ENCODE peak calls at places on chromosomes 1 and 21, in seven cellular contexts. X is psoas muscle; V is brain microvascular endothelial cell; M is CD4-positive, CD25-positive, alpha-beta regulatory T cell; Q is fibroblast of lung; L is vagina; N is GM23338. K is an unnamed sample.

GRCh38 chr1:243433737-243434370 is 178.0 kb downstream of the SDCCAG8 start:
- DNase-seq in V (peak), N (no peak), M (no peak), L (no peak), X (no peak), Q (peak), K (peak)

GRCh38 chr1:8604041-8604942 is 213.1 kb downstream of the RERE start:
- DNase-seq in X (no peak), Q (no peak), L (no peak), M (peak), N (no peak), V (no peak), K (no peak)

GRCh38 chr1:38347446-38348175 is 301.0 kb upstream of the POU3F1 start:
- DNase-seq in Q (no peak), M (no peak), N (no peak), V (no peak), X (no peak), L (no peak), K (no peak)

GRCh38 chr1:100340494-100340893 is 11.8 kb upstream of the CDC14A start:
- DNase-seq in X (no peak), N (no peak), Q (no peak), L (no peak), V (no peak), M (no peak), K (no peak)

GRCh38 chr21:44552681-44553080 is 1.4 kb upstream of the KRTAP10-2 start:
- DNase-seq in L (peak), V (no peak), M (no peak), X (no peak), N (no peak), Q (no peak), K (no peak)

GRCh38 chr1:161725888-161726630 is 4.7 kb downstream of the FCRLB start:
- DNase-seq in N (peak), V (peak), Q (peak), X (peak), M (peak), L (no peak), K (peak)

GRCh38 chr1:156789621-156790318 is 22.4 kb downstream of the PRCC start:
- DNase-seq in X (no peak), N (no peak), Q (no peak), M (no peak), V (no peak), L (no peak), K (no peak)

GRCh38 chr1:155940531-155940992 is 876 bp upstream of the RXFP4 start:
- DNase-seq in L (no peak), N (no peak), M (no peak), Q (peak), V (no peak), X (no peak), K (peak)

GRCh38 chr21:31366825-31367224 is 22.8 kb upstream of the TIAM1 start:
- DNase-seq in M (no peak), X (no peak), Q (peak), L (no peak), N (no peak), V (peak), K (peak)

GRCh38 chr1:209045326-209046057 is 538.0 kb upstream of the CAMK1G start:
- DNase-seq in Q (no peak), M (no peak), V (no peak), L (no peak), X (no peak), N (no peak), K (peak)

GRCh38 chr1:163365186-163365585 is 43.4 kb downstream of the NUF2 start:
- DNase-seq in V (no peak), X (no peak), M (no peak), N (no peak), L (no peak), Q (no peak), K (no peak)

DNA sequence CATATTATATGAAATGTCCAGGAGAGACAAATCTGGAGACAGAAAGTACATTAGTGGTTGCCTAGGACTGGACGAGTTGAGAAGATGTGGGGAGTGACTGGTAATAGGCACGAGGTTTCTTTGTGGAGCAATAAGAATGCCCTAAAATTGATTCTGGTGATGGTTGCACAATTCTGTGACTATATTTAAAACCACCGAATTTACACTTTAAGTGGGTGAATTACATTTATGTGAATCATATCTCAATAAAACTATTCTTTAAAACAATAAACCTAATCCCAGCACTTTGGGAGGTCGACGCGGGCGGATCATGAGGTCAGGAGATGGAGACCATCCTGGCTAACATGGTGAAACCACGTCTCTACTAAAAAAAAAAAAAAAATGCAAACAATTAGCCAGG is 63.1 kb downstream of the ZNF281 start:
- DNase-seq in N (no peak), X (no peak), L (no peak), Q (peak), V (no peak), M (no peak), K (no peak)
- H3K4me3 ChIP-seq in N (no peak), X (no peak), L (no peak), Q (no peak), V (no peak), M (no peak), K (no peak)

GRCh38 chr1:75567212-75567611 is 43.7 kb downstream of the SLC44A5 start:
- DNase-seq in N (no peak), L (no peak), X (no peak), V (no peak), Q (no peak), M (no peak), K (no peak)
- H3K4me3 ChIP-seq in N (no peak), L (no peak), X (no peak), V (no peak), Q (no peak), M (no peak), K (no peak)

GRCh38 chr1:119380983-119381662 is 12.5 kb downstream of the HAO2 start:
- DNase-seq in N (no peak), X (no peak), L (peak), M (no peak), V (no peak), Q (no peak), K (no peak)
- H3K4me3 ChIP-seq in N (no peak), X (no peak), L (no peak), M (no peak), V (no peak), Q (no peak), K (no peak)

GRCh38 chr1:180939072-180939705 is 26.5 kb downstream of the KIAA1614 start:
- DNase-seq in M (no peak), N (no peak), L (no peak), Q (no peak), V (no peak), X (no peak), K (no peak)
- H3K4me3 ChIP-seq in M (no peak), N (no peak), L (no peak), Q (no peak), V (no peak), X (no peak), K (no peak)

GRCh38 chr1:18560692-18561091 is 70.0 kb upstream of the PAX7 start:
- DNase-seq in Q (no peak), N (peak), V (no peak), X (no peak), L (no peak), M (no peak), K (no peak)
- H3K4me3 ChIP-seq in Q (no peak), N (no peak), V (no peak), X (no peak), L (no peak), M (no peak), K (no peak)

DNA sequence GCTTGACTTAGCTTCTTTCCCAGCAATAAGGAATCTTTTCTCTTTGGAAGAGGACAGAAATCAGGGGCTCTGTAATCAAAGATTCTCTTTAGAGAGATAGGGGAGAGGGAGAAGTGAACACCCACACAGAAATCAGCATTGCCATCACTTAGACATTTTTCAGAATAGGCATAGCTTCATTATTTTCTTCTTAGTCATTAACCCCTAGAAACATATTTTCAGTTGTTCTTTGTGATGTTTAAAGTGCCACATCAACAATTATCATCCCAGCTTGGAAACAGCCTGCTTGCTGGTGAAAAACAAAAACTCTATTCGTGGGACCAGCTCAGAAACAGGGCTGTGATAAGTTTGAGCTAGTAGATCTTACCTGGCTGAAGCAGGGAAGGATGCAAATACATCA is 88.3 kb upstream of the SLC44A3 start:
- DNase-seq in L (no peak), N (no peak), V (no peak), X (no peak), M (no peak), Q (no peak), K (no peak)
- H3K4me3 ChIP-seq in L (no peak), N (no peak), V (no peak), X (no peak), M (no peak), Q (no peak), K (no peak)